ENCODE peak calls at places on chromosomes 3 and 15, in six cellular contexts. P is vagina, L is body of pancreas, O is mammary epithelial cell, Z is bronchial epithelial cell, H is brain microvascular endothelial cell. R is an unnamed sample.
A peak's percentile ranks its signal among the peaks of the same experiment; 100 is the strongest.

GRCh38 chr3:143084856-143085731 is 34.5 kb upstream of the CHST2 start:
- DNase-seq in P (no peak), L (no peak), O (peak; percentile 34), Z (peak; percentile 67), H (peak; percentile 88), R (no peak)

GRCh38 chr3:16936233-16936632 is 51.5 kb downstream of the PLCL2 start:
- DNase-seq in P (no peak), L (no peak), O (no peak), Z (no peak), H (no peak), R (no peak)

GRCh38 chr3:23959147-23959900 is 14.2 kb downstream of the NR1D2 start:
- DNase-seq in P (no peak), L (no peak), O (peak; percentile 93), Z (peak; percentile 99), H (peak; percentile 40), R (no peak)

GRCh38 chr15:79184465-79184892 is 93.9 kb upstream of the RASGRF1 start:
- DNase-seq in P (no peak), L (peak; percentile 71), O (peak; percentile 42), Z (peak; percentile 37), H (peak; percentile 60), R (peak; percentile 47)

GRCh38 chr3:55190296-55190695 is 262.4 kb upstream of the LRTM1 start:
- DNase-seq in P (no peak), L (no peak), O (no peak), Z (no peak), H (peak; percentile 72), R (no peak)

GRCh38 chr3:52986938-52987337 is 58.9 kb downstream of the SFMBT1 start:
- DNase-seq in P (no peak), L (no peak), O (no peak), Z (peak; percentile 30), H (peak; percentile 29), R (peak; percentile 35)

GRCh38 chr3:124063168-124063909 is 71.4 kb upstream of the ROPN1 start:
- DNase-seq in P (no peak), L (no peak), O (no peak), Z (no peak), H (no peak), R (peak; percentile 12)

GRCh38 chr3:184711366-184712247 is at the start of gene MAGEF1:
- DNase-seq in P (peak; percentile 85), L (peak; percentile 87), O (peak; percentile 77), Z (peak; percentile 58), H (peak; percentile 68), R (peak; percentile 92)

GRCh38 chr15:26561994-26562730 is 210.7 kb downstream of the GABRB3 start:
- DNase-seq in P (no peak), L (no peak), O (no peak), Z (no peak), H (no peak), R (peak; percentile 4)

GRCh38 chr3:195532345-195532744 is 10.8 kb downstream of the PPP1R2 start:
- DNase-seq in P (no peak), L (no peak), O (no peak), Z (no peak), H (no peak), R (no peak)

DNA sequence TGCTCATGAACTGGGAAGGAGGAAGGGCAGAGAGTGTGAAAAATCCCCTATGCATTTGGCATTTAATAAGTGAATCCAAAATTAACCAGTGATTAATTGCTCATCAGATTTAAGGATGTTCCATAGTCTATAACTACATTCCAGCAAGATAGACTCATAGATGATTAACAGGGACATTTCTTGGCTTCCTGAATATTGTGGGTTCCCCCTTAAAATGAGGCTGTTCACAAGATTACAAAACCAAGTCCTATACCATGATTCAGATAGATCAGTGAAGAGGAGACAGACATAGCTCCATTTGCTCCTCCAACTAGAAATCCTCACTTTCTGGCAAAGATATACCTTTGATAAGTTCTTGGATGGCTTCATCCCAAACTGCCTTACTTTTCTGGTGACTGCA is 15.4 kb downstream of the RASGRP1 start:
- DNase-seq in P (no peak), L (no peak), O (peak; percentile 42), Z (peak; percentile 58), H (no peak), R (no peak)
- H3K4me3 ChIP-seq in P (no peak overlapping the region), L (no peak overlapping the region), O (no peak overlapping the region), Z (no peak overlapping the region), H (no peak overlapping the region), R (no peak overlapping the region)

GRCh38 chr15:67167131-67167530 is 87.3 kb downstream of the AAGAB start:
- DNase-seq in P (no peak), L (no peak), O (no peak), Z (no peak), H (no peak), R (no peak)

GRCh38 chr15:67165653-67166260 is 88.7 kb downstream of the AAGAB start:
- DNase-seq in P (no peak), L (no peak), O (no peak), Z (peak; percentile 45), H (peak; percentile 77), R (no peak)

GRCh38 chr15:67164811-67165652 is 89.4 kb downstream of the AAGAB start:
- DNase-seq in P (no peak), L (no peak), O (no peak), Z (no peak), H (peak; percentile 88), R (no peak)

GRCh38 chr15:67164401-67164791 is 90.1 kb downstream of the AAGAB start:
- DNase-seq in P (no peak), L (no peak), O (no peak), Z (peak; percentile 29), H (no peak), R (no peak)

GRCh38 chr15:67166280-67167009 is 88.0 kb downstream of the AAGAB start:
- DNase-seq in P (no peak), L (no peak), O (no peak), Z (peak; percentile 53), H (no peak), R (no peak)
- H3K4me3 ChIP-seq in P (no peak overlapping the region), L (no peak overlapping the region), O (no peak overlapping the region), Z (no peak overlapping the region), H (no peak overlapping the region), R (no peak overlapping the region)

DNA sequence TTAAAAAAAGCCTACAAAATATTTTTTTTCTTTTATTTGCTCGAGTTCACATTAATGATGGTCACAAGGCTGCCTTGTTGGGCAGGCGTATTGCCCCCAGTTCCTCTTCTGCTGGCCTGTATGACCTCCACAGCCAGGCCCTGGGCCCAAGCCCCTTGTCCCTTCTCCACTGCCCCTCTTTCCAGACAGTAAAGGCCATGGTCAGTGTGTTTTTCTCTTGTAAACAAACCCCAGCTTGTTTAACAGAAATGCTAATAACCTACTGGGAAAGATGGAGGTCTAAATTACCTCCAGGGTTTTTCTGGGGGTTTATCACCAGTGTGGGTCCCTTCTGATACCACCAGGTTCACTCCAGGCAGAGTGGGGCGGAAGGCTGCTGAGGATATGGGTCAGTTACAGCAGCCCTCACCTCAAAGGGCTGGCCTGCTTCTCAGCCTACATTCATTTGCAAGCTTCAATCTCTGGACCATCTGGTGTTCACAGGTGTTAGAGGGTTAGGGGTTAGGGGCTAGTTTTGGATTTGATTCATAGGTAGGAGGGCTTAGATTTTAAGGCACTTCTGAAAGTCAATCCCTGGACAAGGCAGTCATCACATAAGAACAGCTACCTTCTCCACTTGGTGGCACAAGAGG is 2.0 kb upstream of the MANF start:
- DNase-seq in P (no peak), L (no peak), O (no peak), Z (no peak), H (no peak), R (no peak)
- H3K4me3 ChIP-seq in P (no peak overlapping the region), L (no peak overlapping the region), O (no peak overlapping the region), Z (no peak overlapping the region), H (no peak overlapping the region), R (no peak overlapping the region)

DNA sequence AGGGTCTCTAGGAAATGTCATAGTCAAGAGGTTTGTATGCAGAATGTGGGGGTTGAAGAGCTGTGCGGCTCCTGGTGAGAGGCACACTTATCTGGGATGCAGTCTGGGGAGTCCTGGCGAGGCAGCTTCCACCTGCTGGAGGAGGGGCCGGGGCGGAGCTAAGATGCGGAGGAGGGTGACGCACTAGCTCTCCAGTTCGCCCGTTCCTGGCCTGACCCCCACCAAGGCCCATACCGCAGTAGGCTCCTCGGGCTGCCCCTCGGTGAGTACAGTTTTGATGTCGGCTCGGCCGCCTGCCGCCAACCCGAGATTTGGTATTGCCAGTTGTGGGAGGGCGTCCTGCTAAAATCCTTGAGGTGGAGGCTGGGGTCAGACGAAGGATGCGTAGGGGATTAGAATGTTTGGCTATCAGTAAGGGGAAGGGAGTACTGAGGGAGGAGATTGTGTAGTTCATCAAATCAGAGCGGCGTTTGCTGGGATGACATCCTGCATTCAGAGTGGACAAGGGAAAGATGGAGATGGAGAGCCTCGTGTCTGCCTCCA is at the start of gene SCG5:
- DNase-seq in P (no peak), L (peak; percentile 54), O (no peak), Z (peak; percentile 38), H (peak; percentile 45), R (no peak)
- H3K4me3 ChIP-seq in P (no peak within 1 kb of the TSS), L (no peak within 1 kb of the TSS), O (no peak within 1 kb of the TSS), Z (peak within 1 kb of the TSS; percentile 33), H (peak within 1 kb of the TSS; percentile 55), R (no peak within 1 kb of the TSS)

GRCh38 chr15:29636921-29637320 is 185.3 kb downstream of the TJP1 start:
- DNase-seq in P (no peak), L (no peak), O (no peak), Z (no peak), H (no peak), R (no peak)

GRCh38 chr15:29632671-29633406 is 189.4 kb downstream of the TJP1 start:
- DNase-seq in P (no peak), L (no peak), O (no peak), Z (peak; percentile 5), H (no peak), R (no peak)

GRCh38 chr15:29633971-29634370 is 188.3 kb downstream of the TJP1 start:
- DNase-seq in P (peak; percentile 84), L (no peak), O (no peak), Z (no peak), H (no peak), R (no peak)

GRCh38 chr15:29636140-29636539 is 186.1 kb downstream of the TJP1 start:
- DNase-seq in P (no peak), L (peak; percentile 97), O (no peak), Z (no peak), H (no peak), R (no peak)

GRCh38 chr15:29631076-29632070 is 190.9 kb downstream of the TJP1 start:
- DNase-seq in P (peak; percentile 74), L (peak; percentile 94), O (no peak), Z (no peak), H (no peak), R (no peak)
- H3K4me3 ChIP-seq in P (no peak overlapping the region), L (no peak overlapping the region), O (no peak overlapping the region), Z (no peak overlapping the region), H (no peak overlapping the region), R (no peak overlapping the region)

R was measured in SJCRH30.